ENCODE peak calls at places on chromosomes 4 and X, in eight cellular contexts. One of them, this sample, is unnamed.

GRCh38 chrX:29926659-29927058 is 288.7 kb upstream of the MAGEB2 start:
- DNase-seq in vagina: no peak
- DNase-seq in posterior vena cava: no peak
- DNase-seq in AG09319: no peak
- DNase-seq in cardiac muscle cell: no peak
- DNase-seq in NCI-H187: no peak
- DNase-seq in activated CD4-positive, alpha-beta T cell treated with anti-CD3 and anti-CD28 coated beads, Interleukin-2, amount 10 ng/mL, durations not matched to agents 7 days and 5 days: no peak
- DNase-seq in right lobe of liver: no peak
- DNase-seq in this sample: no peak

GRCh38 chr4:77599378-77599777 is 6.2 kb upstream of the CXCL13 start:
- DNase-seq in vagina: no peak
- DNase-seq in posterior vena cava: no peak
- DNase-seq in AG09319: no peak
- DNase-seq in cardiac muscle cell: no peak
- DNase-seq in NCI-H187: no peak
- DNase-seq in activated CD4-positive, alpha-beta T cell treated with anti-CD3 and anti-CD28 coated beads, Interleukin-2, amount 10 ng/mL, durations not matched to agents 7 days and 5 days: no peak
- DNase-seq in right lobe of liver: no peak
- DNase-seq in this sample: peak; percentile 59

GRCh38 chr4:76562851-76563803 is 128.1 kb downstream of the SHROOM3 start:
- DNase-seq in vagina: no peak
- DNase-seq in posterior vena cava: no peak
- DNase-seq in AG09319: no peak
- DNase-seq in cardiac muscle cell: no peak
- DNase-seq in NCI-H187: no peak
- DNase-seq in activated CD4-positive, alpha-beta T cell treated with anti-CD3 and anti-CD28 coated beads, Interleukin-2, amount 10 ng/mL, durations not matched to agents 7 days and 5 days: no peak
- DNase-seq in right lobe of liver: no peak
- DNase-seq in this sample: no peak

GRCh38 chr4:124202106-124202505 is 510.4 kb downstream of the ANKRD50 start:
- DNase-seq in vagina: no peak
- DNase-seq in posterior vena cava: no peak
- DNase-seq in AG09319: no peak
- DNase-seq in cardiac muscle cell: no peak
- DNase-seq in NCI-H187: no peak
- DNase-seq in activated CD4-positive, alpha-beta T cell treated with anti-CD3 and anti-CD28 coated beads, Interleukin-2, amount 10 ng/mL, durations not matched to agents 7 days and 5 days: no peak
- DNase-seq in right lobe of liver: no peak
- DNase-seq in this sample: no peak

GRCh38 chrX:9539611-9540387 is 74.9 kb downstream of the TBL1X start:
- DNase-seq in vagina: no peak
- DNase-seq in posterior vena cava: no peak
- DNase-seq in AG09319: no peak
- DNase-seq in cardiac muscle cell: no peak
- DNase-seq in NCI-H187: no peak
- DNase-seq in activated CD4-positive, alpha-beta T cell treated with anti-CD3 and anti-CD28 coated beads, Interleukin-2, amount 10 ng/mL, durations not matched to agents 7 days and 5 days: no peak
- DNase-seq in right lobe of liver: no peak
- DNase-seq in this sample: no peak

GRCh38 chr4:122364700-122365404 is 14.0 kb upstream of the ADAD1 start:
- DNase-seq in vagina: no peak
- DNase-seq in posterior vena cava: peak; percentile 59
- DNase-seq in AG09319: no peak
- DNase-seq in cardiac muscle cell: peak; percentile 6
- DNase-seq in NCI-H187: no peak
- DNase-seq in activated CD4-positive, alpha-beta T cell treated with anti-CD3 and anti-CD28 coated beads, Interleukin-2, amount 10 ng/mL, durations not matched to agents 7 days and 5 days: peak; percentile 37
- DNase-seq in right lobe of liver: no peak
- DNase-seq in this sample: no peak

GRCh38 chrX:47540754-47541538 is 20.1 kb upstream of the ARAF start:
- DNase-seq in vagina: no peak
- DNase-seq in posterior vena cava: peak; percentile 86
- DNase-seq in AG09319: peak; percentile 73
- DNase-seq in cardiac muscle cell: peak; percentile 89
- DNase-seq in NCI-H187: peak; percentile 38
- DNase-seq in activated CD4-positive, alpha-beta T cell treated with anti-CD3 and anti-CD28 coated beads, Interleukin-2, amount 10 ng/mL, durations not matched to agents 7 days and 5 days: no peak
- DNase-seq in right lobe of liver: peak; percentile 56
- DNase-seq in this sample: peak; percentile 91

GRCh38 chr4:113708250-113708649 is 53.3 kb downstream of the CAMK2D start:
- DNase-seq in vagina: no peak
- DNase-seq in posterior vena cava: no peak
- DNase-seq in AG09319: no peak
- DNase-seq in cardiac muscle cell: no peak
- DNase-seq in NCI-H187: no peak
- DNase-seq in activated CD4-positive, alpha-beta T cell treated with anti-CD3 and anti-CD28 coated beads, Interleukin-2, amount 10 ng/mL, durations not matched to agents 7 days and 5 days: no peak
- DNase-seq in right lobe of liver: no peak
- DNase-seq in this sample: no peak